ENCODE peak calls at places on chromosomes 11 and 22, in eight cellular contexts. S, O, V, H, A, Y, G and D are unnamed samples.

GRCh38 chr11:127632971-127633680 is 632.6 kb upstream of the KIRREL3 start:
- DNase-seq in S (no peak), O (no peak), V (no peak), H (no peak), A (no peak), Y (no peak), G (no peak), D (no peak)

GRCh38 chr11:60504219-60504618 is 11.0 kb upstream of the MS4A13 start:
- DNase-seq in S (no peak), O (no peak), V (no peak), H (no peak), A (no peak), Y (no peak), G (no peak), D (no peak)

GRCh38 chr11:22728600-22729394 is 62.4 kb downstream of the GAS2 start:
- DNase-seq in S (no peak), O (no peak), V (no peak), H (no peak), A (no peak), Y (no peak), G (no peak), D (no peak)

GRCh38 chr11:32960553-32961164 is 55.0 kb upstream of the DEPDC7 start:
- DNase-seq in S (no peak), O (peak), V (no peak), H (peak), A (no peak), Y (no peak), G (no peak), D (peak)

GRCh38 chr11:211741-212140 is 4.2 kb downstream of the RIC8A start:
- DNase-seq in S (no peak), O (no peak), V (no peak), H (no peak), A (no peak), Y (no peak), G (no peak), D (no peak)

GRCh38 chr11:20045098-20045688 is 115.1 kb downstream of the DBX1 start:
- DNase-seq in S (no peak), O (no peak), V (no peak), H (no peak), A (no peak), Y (no peak), G (no peak), D (no peak)

GRCh38 chr11:124953753-124954624 is at the start of gene CCDC15:
- DNase-seq in S (peak), O (peak), V (peak), H (peak), A (peak), Y (peak), G (peak), D (peak)

GRCh38 chr11:121513807-121514206 is 61.0 kb upstream of the SORL1-AS1 start:
- DNase-seq in S (no peak), O (no peak), V (no peak), H (no peak), A (no peak), Y (peak), G (no peak), D (no peak)

GRCh38 chr22:30383061-30383460 is 4.2 kb downstream of the RNF215 start:
- DNase-seq in S (no peak), O (no peak), V (no peak), H (no peak), A (no peak), Y (no peak), G (no peak), D (no peak)

GRCh38 chr11:118060879-118061278 is 16.0 kb upstream of the TMPRSS4 start:
- DNase-seq in S (no peak), O (no peak), V (peak), H (no peak), A (peak), Y (no peak), G (no peak), D (no peak)

GRCh38 chr11:117145393-117145761 is 1.3 kb downstream of the PAFAH1B2 start:
- DNase-seq in S (no peak), O (peak), V (no peak), H (peak), A (no peak), Y (no peak), G (no peak), D (peak)

GRCh38 chr11:63941901-63942300 is 3.1 kb downstream of the NAA40 start:
- DNase-seq in S (no peak), O (no peak), V (no peak), H (no peak), A (no peak), Y (no peak), G (no peak), D (no peak)

GRCh38 chr22:36413022-36413770 is 25.4 kb upstream of the MYH9 start:
- DNase-seq in S (no peak), O (no peak), V (no peak), H (no peak), A (no peak), Y (no peak), G (no peak), D (no peak)

GRCh38 chr11:114440971-114441810 is 1.9 kb downstream of the REXO2 start:
- DNase-seq in S (no peak), O (no peak), V (no peak), H (peak), A (no peak), Y (no peak), G (no peak), D (peak)

GRCh38 chr11:89405629-89406028 is 85.5 kb downstream of the NOX4 start:
- DNase-seq in S (no peak), O (peak), V (no peak), H (no peak), A (no peak), Y (no peak), G (no peak), D (peak)
- TF ChIP-seq CTCF in S (no peak), O (no peak), V (no peak), H (peak), A (no peak), Y (peak), G (no peak), D (peak)

DNA sequence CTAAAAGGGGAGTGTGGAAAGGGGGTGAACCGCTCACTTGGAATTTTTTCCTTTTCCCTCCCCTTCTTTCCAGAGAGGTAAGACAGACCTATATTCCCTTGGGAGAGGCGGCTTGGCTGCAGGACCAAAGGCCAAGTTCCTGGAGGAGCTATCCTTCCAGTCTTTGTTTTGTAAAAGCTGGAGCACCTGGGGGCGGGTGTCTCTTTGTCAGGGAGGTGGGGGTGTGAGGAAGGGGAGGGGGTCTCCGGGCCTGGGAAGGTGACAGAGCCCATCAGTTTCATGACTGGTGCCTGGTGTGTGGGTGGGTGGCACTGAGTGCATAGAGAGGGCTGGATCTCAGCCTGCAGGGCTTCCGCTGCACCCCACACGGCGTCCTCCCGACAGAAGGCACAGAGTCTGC is 18.5 kb downstream of the PTPN5 start:
- DNase-seq in S (no peak), O (no peak), V (no peak), H (no peak), A (no peak), Y (no peak), G (no peak), D (no peak)
- TF ChIP-seq CTCF in S (no peak), O (no peak), V (no peak), H (no peak), A (no peak), Y (no peak), G (no peak), D (no peak)

DNA sequence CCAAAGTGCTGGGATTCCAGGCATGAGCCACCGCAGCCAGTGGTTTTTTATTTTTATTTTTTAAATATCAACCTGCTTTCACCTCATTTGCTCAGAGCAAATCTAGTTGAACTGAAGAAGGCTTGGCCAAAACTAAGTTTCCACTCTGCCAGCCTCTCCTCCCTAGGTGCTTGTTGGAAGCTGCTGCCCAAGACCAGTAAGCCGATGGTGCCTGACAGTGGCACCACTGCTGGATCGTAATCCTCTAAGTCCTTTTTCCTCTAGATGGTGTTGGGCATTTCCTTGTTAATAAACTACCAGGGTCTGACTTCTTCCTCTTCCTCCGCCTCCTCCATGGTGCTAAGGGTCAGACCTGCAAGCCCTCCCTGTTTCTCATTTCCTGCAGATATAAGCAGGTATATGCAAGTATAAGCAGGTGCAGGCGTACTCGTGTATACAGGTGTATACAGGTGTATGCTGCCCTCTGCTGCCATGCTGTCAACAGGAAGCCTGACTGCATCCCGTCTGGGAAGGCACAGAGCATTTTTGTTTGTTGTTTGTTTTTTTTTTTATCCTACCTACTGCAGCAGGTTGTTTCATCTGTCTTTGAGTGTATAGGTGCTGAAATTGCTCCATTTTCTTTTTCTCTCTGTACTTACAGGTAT is 1.6 kb downstream of the NADSYN1 start:
- DNase-seq in S (peak), O (no peak), V (no peak), H (peak), A (no peak), Y (no peak), G (no peak), D (no peak)
- TF ChIP-seq CTCF in S (peak), O (no peak), V (no peak), H (peak), A (no peak), Y (no peak), G (no peak), D (no peak)

DNA sequence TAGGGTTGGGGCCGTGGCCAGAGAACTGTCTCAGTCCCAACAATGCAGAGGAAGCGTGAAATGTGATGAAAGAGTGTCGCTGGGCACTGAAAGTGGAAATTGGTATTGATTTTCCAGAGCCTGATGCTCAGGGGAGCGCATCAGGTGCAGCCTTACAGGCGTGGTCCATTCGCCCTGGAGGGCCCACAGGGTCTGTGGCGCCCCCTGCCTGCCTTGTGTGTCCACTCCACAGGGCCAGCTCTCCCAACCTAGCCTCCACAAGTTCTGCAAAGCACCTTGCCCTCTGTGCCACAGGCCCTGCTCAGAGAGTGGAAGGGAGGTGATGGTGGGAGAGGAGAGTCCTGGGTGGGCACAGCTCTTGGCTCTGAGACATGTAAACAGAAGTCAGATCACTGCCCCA is 54.9 kb upstream of the LMO1 start:
- DNase-seq in S (no peak), O (no peak), V (no peak), H (peak), A (no peak), Y (no peak), G (peak), D (no peak)
- TF ChIP-seq CTCF in S (no peak), O (no peak), V (peak), H (no peak), A (no peak), Y (no peak), G (peak), D (no peak)